ENCODE peak calls at places on chromosomes 1 and 21, in four cellular contexts. One of them, this sample, is unnamed.

GRCh38 chr21:41411449-41412089 is 14.5 kb upstream of the MX1 start:
- DNase-seq in PC-9: no peak
- DNase-seq in T-cell: no peak
- DNase-seq in T follicular helper cell: no peak
- DNase-seq in this sample: no peak

GRCh38 chr1:210878564-210878963 is 255.4 kb downstream of the KCNH1 start:
- DNase-seq in T follicular helper cell: no peak
- DNase-seq in PC-9: no peak
- DNase-seq in T-cell: no peak
- DNase-seq in this sample: no peak

GRCh38 chr1:75203415-75204277 is 69.5 kb downstream of the LHX8 start:
- DNase-seq in T follicular helper cell: no peak
- DNase-seq in PC-9: no peak
- DNase-seq in T-cell: no peak
- DNase-seq in this sample: peak

GRCh38 chr1:15966081-15966955 is 9.6 kb downstream of the ZBTB17 start:
- DNase-seq in PC-9: no peak
- DNase-seq in T follicular helper cell: no peak
- DNase-seq in T-cell: peak
- DNase-seq in this sample: peak

GRCh38 chr1:186888367-186888766 is 59.6 kb downstream of the PLA2G4A start:
- DNase-seq in T follicular helper cell: no peak
- DNase-seq in T-cell: no peak
- DNase-seq in PC-9: no peak
- DNase-seq in this sample: no peak

GRCh38 chr1:216750031-216750627 is 26.9 kb upstream of the ESRRG start:
- DNase-seq in T follicular helper cell: no peak
- DNase-seq in T-cell: no peak
- DNase-seq in PC-9: no peak
- DNase-seq in this sample: peak

GRCh38 chr1:160425847-160426246 is 25.5 kb downstream of the VANGL2 start:
- DNase-seq in T-cell: no peak
- DNase-seq in T follicular helper cell: no peak
- DNase-seq in PC-9: no peak
- DNase-seq in this sample: no peak

GRCh38 chr1:206470692-206471414 is 577 bp downstream of the IKBKE start:
- DNase-seq in T follicular helper cell: no peak
- DNase-seq in PC-9: no peak
- DNase-seq in T-cell: no peak
- DNase-seq in this sample: peak

GRCh38 chr1:56137829-56138505 is 441.4 kb downstream of the PLPP3 start:
- DNase-seq in T follicular helper cell: no peak
- DNase-seq in T-cell: no peak
- DNase-seq in PC-9: no peak
- DNase-seq in this sample: no peak

GRCh38 chr1:221078260-221078965 is 199.2 kb downstream of the HLX start:
- DNase-seq in PC-9: no peak
- DNase-seq in T follicular helper cell: no peak
- DNase-seq in T-cell: no peak
- DNase-seq in this sample: no peak

GRCh38 chr1:29540801-29541357 is 304.6 kb downstream of the PTPRU start:
- DNase-seq in T follicular helper cell: no peak
- DNase-seq in PC-9: no peak
- DNase-seq in T-cell: no peak
- DNase-seq in this sample: no peak